ENCODE peak calls at places on chromosomes 1 and 21, in nine cellular contexts. D is body of pancreas, M is HCT116, O is psoas muscle, I is mammary epithelial cell, W is ovary, X is IMR-90, Q is heart right ventricle, F is K562. L is an unnamed sample. For H3K9me3, the result is how much of the 10 kb centered on the place peaks cover.

GRCh38 chr1:155002479-155003226 is at the start of gene ZBTB7B:
- DNase-seq in I (no peak), O (peak), M (no peak), X (no peak), F (peak), D (peak), Q (peak), W (peak), L (no peak)

GRCh38 chr1:31795801-31796621 is 19.8 kb downstream of the SPOCD1 start:
- DNase-seq in X (peak), D (no peak), O (no peak), Q (no peak), I (no peak), M (no peak), F (peak), W (peak), L (no peak)

GRCh38 chr1:15724949-15725880 is 10.8 kb upstream of the SLC25A34 start:
- DNase-seq in W (no peak), F (no peak), X (no peak), I (no peak), M (no peak), D (no peak), Q (no peak), O (no peak), L (no peak)

GRCh38 chr1:109490029-109490933 is 3.6 kb upstream of the CYB561D1 start:
- DNase-seq in M (peak), F (peak), X (peak), I (peak), W (peak), D (peak), O (peak), Q (peak), L (peak)

GRCh38 chr1:180181048-180181447 is 26.4 kb downstream of the QSOX1 start:
- DNase-seq in F (peak), X (no peak), I (no peak), M (no peak), Q (no peak), W (no peak), O (no peak), D (peak), L (no peak)

GRCh38 chr1:15151377-15151806 is 2.2 kb upstream of the TMEM51 start:
- DNase-seq in Q (no peak), X (no peak), D (no peak), W (no peak), M (no peak), O (no peak), I (no peak), F (no peak), L (no peak)

GRCh38 chr1:149995927-149996326 is 14.6 kb downstream of the OTUD7B start:
- DNase-seq in I (peak), X (peak), Q (no peak), D (no peak), F (no peak), O (no peak), W (no peak), M (no peak), L (peak)

GRCh38 chr1:76426606-76427005 is 352.1 kb downstream of the ST6GALNAC3 start:
- DNase-seq in Q (no peak), X (peak), O (no peak), F (no peak), D (no peak), W (no peak), I (no peak), M (no peak), L (no peak)

GRCh38 chr1:162019006-162019405 is 4.7 kb downstream of the OLFML2B start:
- DNase-seq in O (no peak), Q (no peak), F (no peak), I (peak), X (peak), W (no peak), M (no peak), D (peak), L (no peak)

GRCh38 chr1:47331875-47332274 is 1.7 kb upstream of the CMPK1 start:
- DNase-seq in Q (no peak), F (no peak), O (no peak), I (no peak), X (no peak), D (no peak), M (no peak), W (no peak), L (no peak)

GRCh38 chr1:30324251-30325084 is 398.9 kb downstream of the MATN1 start:
- DNase-seq in I (no peak), D (no peak), Q (no peak), F (no peak), X (no peak), O (no peak), M (no peak), W (no peak), L (no peak)

GRCh38 chr1:187817782-187818181 is 989.0 kb downstream of the PLA2G4A start:
- DNase-seq in D (no peak), I (no peak), O (no peak), M (no peak), W (no peak), F (no peak), X (no peak), Q (no peak), L (no peak)

GRCh38 chr1:205537386-205538018 is 33.0 kb downstream of the CDK18 start:
- DNase-seq in I (no peak), X (no peak), F (no peak), W (no peak), D (no peak), O (no peak), Q (no peak), M (no peak), L (no peak)

GRCh38 chr1:187476671-187477070 is 647.9 kb downstream of the PLA2G4A start:
- DNase-seq in X (peak), D (no peak), Q (no peak), I (no peak), F (no peak), O (no peak), W (no peak), M (no peak), L (no peak)

GRCh38 chr1:65791860-65792670 is 630 bp upstream of the PDE4B start:
- DNase-seq in W (no peak), M (no peak), O (no peak), F (no peak), Q (peak), X (peak), D (no peak), I (no peak), L (no peak)

GRCh38 chr1:156707486-156708244 is 2.3 kb upstream of the CRABP2 start:
- DNase-seq in F (no peak), Q (no peak), X (peak), W (no peak), I (no peak), D (no peak), O (peak), M (no peak), L (no peak)

GRCh38 chr1:205348559-205349477 is 7.9 kb downstream of the KLHDC8A start:
- DNase-seq in I (no peak), Q (no peak), W (no peak), X (no peak), F (no peak), O (no peak), M (no peak), D (no peak), L (no peak)

GRCh38 chr1:167728818-167729410 is 7.1 kb downstream of the MPZL1 start:
- DNase-seq in W (no peak), Q (no peak), F (no peak), I (no peak), D (no peak), X (no peak), M (no peak), O (no peak), L (no peak)

GRCh38 chr1:22053861-22054770 is 1.6 kb downstream of the CDC42 start:
- DNase-seq in M (no peak), W (no peak), F (no peak), O (no peak), D (no peak), Q (no peak), X (peak), I (peak), L (no peak)

GRCh38 chr21:33115586-33116541 is 45.9 kb downstream of the OLIG1 start:
- DNase-seq in O (no peak), D (peak), F (no peak), M (no peak), I (no peak), W (no peak), Q (no peak), X (no peak), L (no peak)

GRCh38 chr1:96028071-96028470 is 693.5 kb upstream of the PTBP2 start:
- DNase-seq in Q (no peak), X (no peak), I (no peak), O (no peak), D (no peak), M (no peak), W (peak), F (no peak), L (no peak)

GRCh38 chr1:229385853-229386456 is 43.1 kb upstream of the CCSAP start:
- DNase-seq in X (no peak), F (no peak), M (no peak), I (no peak), W (no peak), Q (no peak), D (no peak), O (no peak), L (no peak)

GRCh38 chr21:30962013-30962412 is 76.3 kb downstream of the KRTAP19-8 start:
- DNase-seq in I (no peak), W (no peak), Q (no peak), F (no peak), M (no peak), D (no peak), X (no peak), O (no peak), L (no peak)

GRCh38 chr1:153727463-153728304 is at the start of gene INTS3:
- DNase-seq in F (peak), X (peak), W (peak), O (peak), Q (peak), D (peak), I (peak), M (peak), L (peak)

GRCh38 chr1:153728305-153729066 is 636 bp downstream of the INTS3 start:
- DNase-seq in M (no peak), X (peak), F (peak), W (peak), O (peak), Q (peak), I (peak), D (peak), L (peak)

DNA sequence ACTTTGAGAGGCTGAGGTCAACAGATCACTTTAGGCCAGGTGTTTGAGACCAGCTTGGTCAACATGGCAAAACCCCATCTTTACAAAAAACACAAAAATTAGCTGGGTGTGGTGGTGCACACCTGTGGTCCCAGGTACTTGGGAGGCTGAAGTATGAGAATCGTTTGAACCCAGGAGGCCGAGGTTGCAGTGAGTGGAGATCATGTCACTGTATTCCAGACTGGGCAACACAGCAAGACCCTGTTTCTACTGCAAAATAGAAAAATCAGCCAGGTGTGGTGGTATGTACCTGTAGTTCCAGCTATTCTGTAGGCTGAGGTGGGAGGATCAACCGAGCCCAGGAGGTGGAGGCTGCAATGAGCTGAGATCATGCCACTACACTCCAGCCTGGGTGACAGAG is 4.2 kb upstream of the INTS3 start:
- DNase-seq in F (no peak), D (no peak), X (no peak), M (no peak), O (no peak), I (no peak), Q (no peak), W (no peak), L (no peak)
- TF ChIP-seq CTCF in F (no peak), D (no peak), X (no peak), M (no peak), O (no peak), I (no peak), Q (no peak), W (no peak), L (no peak)

DNA sequence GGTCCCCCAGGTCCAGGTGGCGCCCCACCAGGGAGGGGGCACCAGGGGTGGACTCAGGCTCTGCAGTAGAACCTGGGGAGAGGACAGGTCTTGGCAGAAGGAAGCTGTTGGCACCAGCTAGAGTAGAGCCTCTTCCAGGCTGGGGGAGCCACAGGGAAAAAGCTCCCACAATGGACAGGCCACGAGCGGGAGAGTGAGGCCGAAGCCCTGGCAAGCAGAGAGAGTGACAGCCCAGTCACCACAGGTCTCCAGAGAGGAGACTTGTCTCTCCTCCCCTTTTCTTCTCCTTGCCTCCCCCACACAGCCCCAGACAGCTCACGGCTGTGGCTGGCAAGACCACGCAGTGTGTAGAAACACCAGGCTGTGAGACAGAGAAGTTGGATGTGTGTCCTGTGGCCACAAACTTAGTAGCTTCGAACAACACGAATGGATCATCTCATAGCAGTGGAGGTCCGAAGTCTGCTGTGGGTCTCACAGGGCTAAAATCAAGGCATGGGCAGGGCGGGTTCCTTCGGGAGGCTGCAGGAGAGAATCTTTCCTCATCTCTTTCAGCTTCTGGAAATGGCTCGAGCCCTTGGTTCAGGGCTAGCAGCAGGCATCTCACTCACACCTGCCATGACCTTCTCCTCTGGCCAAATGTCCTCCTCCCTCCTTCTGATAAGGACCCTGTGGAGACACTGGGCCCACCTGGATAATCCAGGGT is 3.3 kb downstream of the KRTAP12-4 start:
- DNase-seq in Q (no peak), O (no peak), W (no peak), I (no peak), D (no peak), X (no peak), F (no peak), M (no peak), L (no peak)
- H3K9me3 ChIP-seq in Q (under half), O (under half), W (under half), I (under half), D (under half), X (under half), F (under half), M (under half), L (under half)

GRCh38 chr21:26961704-26962103 is 5.2 kb downstream of the ADAMTS5 start:
- DNase-seq in I (no peak), Q (no peak), X (no peak), D (peak), F (peak), O (no peak), W (peak), M (no peak), L (no peak)
- TF ChIP-seq CTCF in I (peak), Q (peak), X (peak), D (peak), F (no peak), O (no peak), W (no peak), M (no peak), L (no peak)

DNA sequence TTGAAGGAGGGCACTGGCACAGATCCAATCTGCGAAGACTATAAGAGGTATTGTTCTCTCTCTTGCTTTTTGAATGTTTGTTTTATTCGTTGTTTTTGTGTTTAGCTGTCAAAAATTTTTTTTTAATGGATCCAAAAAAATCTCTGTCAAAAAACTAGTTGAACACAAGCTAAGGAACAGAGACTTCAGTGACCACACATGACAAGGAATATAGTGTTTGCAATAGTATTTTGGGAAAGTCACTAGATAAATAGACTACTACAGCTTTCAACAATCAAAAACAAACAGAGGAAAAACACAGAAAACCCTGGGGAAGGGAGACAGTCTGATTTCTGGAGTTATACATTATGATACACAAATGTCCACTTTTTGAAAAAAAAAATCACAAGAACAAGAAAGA is 36.9 kb upstream of the COA6 start:
- DNase-seq in O (no peak), X (no peak), W (no peak), Q (no peak), M (no peak), F (no peak), D (no peak), I (no peak), L (no peak)
- H3K9me3 ChIP-seq in O (under half), X (under half), W (under half), Q (under half), M (under half), F (under half), D (under half), I (under half), L (under half)

GRCh38 chr1:1400576-1401456 is 1.7 kb upstream of the CCNL2 start:
- DNase-seq in I (no peak), D (no peak), F (no peak), O (no peak), Q (no peak), M (no peak), X (peak), W (no peak), L (no peak)
- TF ChIP-seq CTCF in I (no peak), D (no peak), F (no peak), O (no peak), Q (no peak), M (no peak), X (no peak), W (no peak), L (no peak)

L was measured in PC-9.